ENCODE peak calls at places on chromosomes 12 and 14, in nine cellular contexts. C is fibroblast of lung, A is lung, X is endothelial cell of umbilical vein, W is kidney, K is K562, N is HFF-Myc, B is brain microvascular endothelial cell, E is upper lobe of right lung. P is an unnamed sample.

GRCh38 chr14:97177016-97177415 is 379.8 kb downstream of the VRK1 start:
- DNase-seq in C (no peak), A (no peak), X (no peak), W (no peak), K (peak), N (no peak), B (no peak), E (no peak), P (no peak)

GRCh38 chr14:51783765-51784164 is 76.6 kb upstream of the GNG2 start:
- DNase-seq in C (peak), A (no peak), X (no peak), W (no peak), K (no peak), N (no peak), B (peak), E (no peak), P (peak)

GRCh38 chr14:85054178-85054577 is 475.8 kb upstream of the FLRT2 start:
- DNase-seq in C (no peak), A (no peak), X (no peak), W (no peak), K (no peak), N (no peak), B (no peak), E (no peak), P (no peak)

GRCh38 chr12:122958198-122958888 is 7.9 kb downstream of the ABCB9 start:
- DNase-seq in C (no peak), A (no peak), X (peak), W (no peak), K (no peak), N (no peak), B (no peak), E (no peak), P (no peak)

GRCh38 chr12:89707623-89707991 is 1.0 kb downstream of the ATP2B1 start:
- DNase-seq in C (no peak), A (no peak), X (peak), W (peak), K (peak), N (no peak), B (no peak), E (peak), P (no peak)

GRCh38 chr12:103632554-103633216 is 45.6 kb downstream of the STAB2 start:
- DNase-seq in C (peak), A (peak), X (peak), W (peak), K (peak), N (peak), B (peak), E (peak), P (no peak)

GRCh38 chr14:96088131-96088880 is 49.1 kb downstream of the C14orf132 start:
- DNase-seq in C (no peak), A (no peak), X (no peak), W (no peak), K (no peak), N (no peak), B (no peak), E (no peak), P (no peak)

GRCh38 chr12:38175538-38175937 is 141.0 kb upstream of the ALG10B start:
- DNase-seq in C (no peak), A (no peak), X (no peak), W (no peak), K (no peak), N (no peak), B (no peak), E (no peak), P (no peak)

GRCh38 chr12:132084681-132085635 is 59.2 kb downstream of the DDX51 start:
- DNase-seq in C (peak), A (peak), X (peak), W (peak), K (peak), N (no peak), B (no peak), E (peak), P (no peak)

GRCh38 chr12:54959291-54960018 is 25.1 kb downstream of the TESPA1 start:
- DNase-seq in C (no peak), A (no peak), X (no peak), W (no peak), K (no peak), N (no peak), B (no peak), E (no peak), P (no peak)

GRCh38 chr14:56117765-56118610 is at the start of gene PELI2:
- DNase-seq in C (peak), A (peak), X (peak), W (peak), K (peak), N (no peak), B (peak), E (peak), P (no peak)

GRCh38 chr12:92074889-92075288 is 70.8 kb downstream of the BTG1 start:
- DNase-seq in C (no peak), A (no peak), X (peak), W (no peak), K (no peak), N (no peak), B (no peak), E (no peak), P (no peak)

GRCh38 chr14:79320561-79320960 is 890.7 kb downstream of the DIO2 start:
- DNase-seq in C (no peak), A (no peak), X (no peak), W (no peak), K (no peak), N (no peak), B (no peak), E (no peak), P (no peak)

DNA sequence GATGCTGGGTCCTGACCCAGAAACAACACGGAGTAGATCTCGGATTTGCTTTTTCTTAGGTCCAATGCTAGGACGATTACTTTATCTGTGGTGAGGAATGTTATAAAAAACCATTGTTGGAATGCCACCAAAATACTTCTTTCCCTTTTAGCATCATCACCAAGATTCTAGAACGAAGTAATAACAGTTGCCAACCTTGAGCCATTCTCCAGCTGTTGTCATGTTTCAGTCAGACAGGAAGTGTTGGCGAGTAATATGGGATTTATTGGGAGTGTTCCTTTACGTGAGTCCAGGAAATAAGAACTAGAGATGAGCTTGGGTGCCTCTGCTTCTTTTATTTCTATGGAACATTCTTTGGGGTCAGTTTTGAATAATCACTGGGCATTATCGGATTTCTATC is 892.9 kb downstream of the DIO2 start:
- DNase-seq in C (peak), A (no peak), X (no peak), W (no peak), K (no peak), N (no peak), B (no peak), E (no peak), P (peak)
- H3K4me3 ChIP-seq in C (no peak), A (no peak), X (no peak), W (no peak), K (no peak), N (no peak), B (no peak), E (no peak), P (no peak)

GRCh38 chr12:111270773-111271172 is 98.1 kb downstream of the PHETA1 start:
- DNase-seq in C (no peak), A (no peak), X (no peak), W (no peak), K (no peak), N (no peak), B (no peak), E (no peak), P (no peak)

GRCh38 chr12:111270128-111270651 is 98.7 kb downstream of the PHETA1 start:
- DNase-seq in C (no peak), A (no peak), X (no peak), W (no peak), K (no peak), N (no peak), B (no peak), E (no peak), P (no peak)

GRCh38 chr12:111267171-111267570 is 101.7 kb downstream of the PHETA1 start:
- DNase-seq in C (no peak), A (no peak), X (no peak), W (no peak), K (no peak), N (no peak), B (no peak), E (no peak), P (no peak)

GRCh38 chr12:111269688-111270087 is 99.2 kb downstream of the PHETA1 start:
- DNase-seq in C (no peak), A (no peak), X (no peak), W (no peak), K (no peak), N (no peak), B (no peak), E (no peak), P (no peak)

GRCh38 chr12:111268738-111269572 is 99.9 kb downstream of the PHETA1 start:
- DNase-seq in C (no peak), A (no peak), X (no peak), W (no peak), K (peak), N (no peak), B (no peak), E (no peak), P (no peak)
- TF ChIP-seq CTCF in C (peak), A (no peak), X (peak), W (no peak), K (peak), N (peak), B (peak), E (peak), P (peak)

GRCh38 chr12:63846249-63846967 is 1.9 kb downstream of the SRGAP1 start:
- DNase-seq in C (peak), A (no peak), X (peak), W (no peak), K (no peak), N (no peak), B (no peak), E (no peak), P (no peak)
- H3K4me3 ChIP-seq in C (peak), A (no peak), X (peak), W (peak), K (no peak), N (peak), B (peak), E (peak), P (peak)

GRCh38 chr14:103084021-103084919 is at the start of gene LBHD2:
- DNase-seq in C (no peak), A (no peak), X (no peak), W (peak), K (no peak), N (no peak), B (no peak), E (no peak), P (no peak)

GRCh38 chr14:103086771-103087342 is 2.8 kb downstream of the LBHD2 start:
- DNase-seq in C (no peak), A (no peak), X (no peak), W (peak), K (no peak), N (no peak), B (no peak), E (no peak), P (no peak)

GRCh38 chr14:103081951-103082350 is 2.1 kb upstream of the LBHD2 start:
- DNase-seq in C (no peak), A (no peak), X (no peak), W (no peak), K (no peak), N (no peak), B (no peak), E (no peak), P (no peak)

GRCh38 chr14:103087343-103087835 is 3.4 kb downstream of the LBHD2 start:
- DNase-seq in C (no peak), A (no peak), X (no peak), W (peak), K (no peak), N (no peak), B (no peak), E (no peak), P (no peak)

GRCh38 chr14:103085106-103086091 is 1.4 kb downstream of the LBHD2 start:
- DNase-seq in C (no peak), A (no peak), X (no peak), W (peak), K (no peak), N (no peak), B (no peak), E (no peak), P (no peak)
- TF ChIP-seq CTCF in C (no peak), A (no peak), X (peak), W (no peak), K (peak), N (peak), B (peak), E (no peak), P (peak)

GRCh38 chr14:73591690-73592448 is at the start of gene ACOT4:
- DNase-seq in C (peak), A (peak), X (no peak), W (peak), K (no peak), N (no peak), B (no peak), E (peak), P (no peak)
- H3K4me3 ChIP-seq in C (peak), A (peak), X (peak), W (peak), K (no peak), N (peak), B (peak), E (peak), P (peak)

GRCh38 chr12:130870442-130871285 is 1.2 kb upstream of the RAN start:
- DNase-seq in C (peak), A (peak), X (peak), W (peak), K (peak), N (peak), B (peak), E (peak), P (peak)
- TF ChIP-seq CTCF in C (peak), A (peak), X (peak), W (no peak), K (peak), N (peak), B (peak), E (peak), P (peak)

GRCh38 chr12:48980389-48980952 is 2.3 kb downstream of the WNT1 start:
- DNase-seq in C (no peak), A (no peak), X (no peak), W (no peak), K (no peak), N (no peak), B (no peak), E (no peak), P (no peak)

GRCh38 chr12:48980953-48981756 is 3.0 kb downstream of the WNT1 start:
- DNase-seq in C (no peak), A (no peak), X (no peak), W (no peak), K (no peak), N (no peak), B (no peak), E (peak), P (no peak)

GRCh38 chr12:48982397-48983080 is 4.4 kb downstream of the WNT1 start:
- DNase-seq in C (no peak), A (no peak), X (no peak), W (no peak), K (no peak), N (no peak), B (no peak), E (no peak), P (no peak)

GRCh38 chr12:48979602-48980388 is 1.7 kb downstream of the WNT1 start:
- DNase-seq in C (no peak), A (no peak), X (no peak), W (no peak), K (no peak), N (no peak), B (no peak), E (no peak), P (no peak)

GRCh38 chr12:48981757-48982157 is 3.6 kb downstream of the WNT1 start:
- DNase-seq in C (no peak), A (no peak), X (no peak), W (no peak), K (no peak), N (no peak), B (no peak), E (no peak), P (no peak)
- H3K4me3 ChIP-seq in C (no peak), A (no peak), X (no peak), W (no peak), K (no peak), N (no peak), B (no peak), E (no peak), P (no peak)

GRCh38 chr14:69261761-69262331 is 1.9 kb downstream of the GALNT16 start:
- DNase-seq in C (no peak), A (no peak), X (no peak), W (no peak), K (no peak), N (no peak), B (no peak), E (no peak), P (no peak)

GRCh38 chr14:69260246-69260978 is 454 bp downstream of the GALNT16 start:
- DNase-seq in C (peak), A (no peak), X (peak), W (peak), K (no peak), N (no peak), B (peak), E (no peak), P (no peak)

GRCh38 chr14:69262516-69262915 is 2.6 kb downstream of the GALNT16 start:
- DNase-seq in C (no peak), A (no peak), X (no peak), W (no peak), K (no peak), N (no peak), B (no peak), E (no peak), P (no peak)

GRCh38 chr14:69259531-69260245 is at the start of gene GALNT16:
- DNase-seq in C (no peak), A (no peak), X (peak), W (peak), K (no peak), N (no peak), B (no peak), E (peak), P (no peak)

DNA sequence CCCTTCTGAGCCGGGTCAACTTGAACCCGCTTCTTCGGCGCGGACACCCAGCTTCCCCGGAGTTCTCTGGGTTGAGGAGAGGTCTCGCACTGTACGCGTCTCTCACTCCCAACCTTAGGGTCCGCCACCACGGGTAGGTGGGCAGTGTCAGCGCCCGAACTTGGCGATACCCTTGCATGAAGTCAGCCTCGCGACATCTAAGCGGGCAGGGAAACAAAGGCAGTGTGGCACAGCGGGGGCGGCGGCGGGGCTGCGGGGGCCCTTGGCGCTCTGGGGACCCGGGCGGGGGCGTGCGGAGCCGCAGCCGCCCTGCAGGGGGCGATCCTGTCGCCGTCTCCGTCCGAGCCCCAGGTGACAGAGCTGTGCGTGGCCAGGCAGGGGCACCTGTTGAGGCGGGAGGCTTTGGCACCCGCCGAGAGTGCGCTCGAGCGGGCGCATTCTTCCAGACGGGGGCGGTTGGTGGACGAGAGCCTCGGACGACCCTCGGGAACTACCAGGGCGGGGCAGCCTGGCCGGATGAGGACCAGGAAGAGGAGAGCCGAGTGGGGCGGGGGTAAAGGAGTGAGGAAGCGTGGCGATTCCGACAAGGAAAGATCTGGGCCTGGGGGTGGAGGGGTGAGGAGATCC is 1.1 kb downstream of the GALNT16 start:
- DNase-seq in C (no peak), A (no peak), X (no peak), W (peak), K (peak), N (no peak), B (no peak), E (no peak), P (no peak)
- TF ChIP-seq CTCF in C (peak), A (no peak), X (peak), W (peak), K (peak), N (peak), B (peak), E (peak), P (peak)